ENCODE peak calls at places on chromosomes 6 and 20, in nine cellular contexts. C is spleen, N is sigmoid colon, G is fibroblast of mammary gland, Z is nephron progenitor cell, E is progenitor cell of endocrine pancreas, V is lower leg skin, T is BJ, M is stomach. A is an unnamed sample.
A peak's percentile ranks its signal among the peaks of the same experiment; 100 is the strongest.

GRCh38 chr6:39962831-39963230 is 28.6 kb upstream of the MOCS1 start:
- DNase-seq in C (no peak), N (no peak), G (no peak), Z (no peak), E (no peak), V (no peak), T (peak; percentile 39), M (no peak), A (no peak)

GRCh38 chr6:106547556-106547955 is 81.7 kb downstream of the RTN4IP1 start:
- DNase-seq in C (no peak), N (no peak), G (peak; percentile 72), Z (no peak), E (no peak), V (no peak), T (no peak), M (no peak), A (no peak)

GRCh38 chr6:156686429-156686939 is 90.7 kb upstream of the ARID1B start:
- DNase-seq in C (no peak), N (peak; percentile 66), G (peak; percentile 53), Z (peak; percentile 43), E (no peak), V (no peak), T (no peak), M (peak; percentile 37), A (no peak)

GRCh38 chr6:78952362-78952761 is 85.0 kb downstream of the IRAK1BP1 start:
- DNase-seq in C (no peak), N (no peak), G (no peak), Z (no peak), E (no peak), V (no peak), T (no peak), M (no peak), A (no peak)

GRCh38 chr20:53872561-53873248 is 197.7 kb downstream of the BCAS1 start:
- DNase-seq in C (no peak), N (no peak), G (no peak), Z (no peak), E (no peak), V (peak; percentile 53), T (no peak), M (no peak), A (no peak)

GRCh38 chr20:10369723-10370090 is 64.3 kb downstream of the MKKS start:
- DNase-seq in C (no peak), N (no peak), G (peak; percentile 62), Z (no peak), E (no peak), V (no peak), T (no peak), M (peak; percentile 29), A (no peak)

GRCh38 chr6:46269447-46270229 is 98.9 kb upstream of the ENPP5 start:
- DNase-seq in C (no peak), N (peak; percentile 74), G (no peak), Z (no peak), E (no peak), V (no peak), T (no peak), M (no peak), A (no peak)

GRCh38 chr6:13455604-13456003 is 31.8 kb downstream of the GFOD1 start:
- DNase-seq in C (no peak), N (no peak), G (no peak), Z (no peak), E (no peak), V (peak; percentile 81), T (no peak), M (no peak), A (no peak)

GRCh38 chr6:168506460-168506859 is 65.5 kb downstream of the SMOC2 start:
- DNase-seq in C (no peak), N (no peak), G (no peak), Z (no peak), E (no peak), V (no peak), T (no peak), M (no peak), A (no peak)

GRCh38 chr6:132412656-132413500 is 11.6 kb upstream of the MOXD1 start:
- DNase-seq in C (no peak), N (no peak), G (no peak), Z (no peak), E (no peak), V (no peak), T (no peak), M (no peak), A (no peak)

GRCh38 chr6:45422541-45423110 is 44.9 kb upstream of the SUPT3H start:
- DNase-seq in C (peak; percentile 91), N (peak; percentile 78), G (no peak), Z (peak; percentile 60), E (peak; percentile 20), V (peak; percentile 90), T (no peak), M (peak; percentile 36), A (peak; percentile 85)

GRCh38 chr6:78947529-78947928 is 80.2 kb downstream of the IRAK1BP1 start:
- DNase-seq in C (no peak), N (no peak), G (peak; percentile 8), Z (no peak), E (no peak), V (no peak), T (no peak), M (no peak), A (no peak)

GRCh38 chr6:7200598-7201443 is 93.1 kb downstream of the RREB1 start:
- DNase-seq in C (no peak), N (no peak), G (no peak), Z (no peak), E (no peak), V (no peak), T (no peak), M (peak; percentile 90), A (no peak)

GRCh38 chr6:24905485-24905884 is 30.3 kb downstream of the RIPOR2 start:
- DNase-seq in C (no peak), N (no peak), G (peak; percentile 37), Z (no peak), E (no peak), V (no peak), T (no peak), M (no peak), A (no peak)

GRCh38 chr20:3121271-3121911 is 36.9 kb upstream of the AVP start:
- DNase-seq in C (no peak), N (peak; percentile 40), G (no peak), Z (no peak), E (no peak), V (no peak), T (no peak), M (no peak), A (peak; percentile 34)

GRCh38 chr20:46833360-46833759 is 61.3 kb upstream of the EYA2 start:
- DNase-seq in C (no peak), N (no peak), G (no peak), Z (no peak), E (no peak), V (no peak), T (no peak), M (no peak), A (no peak)

GRCh38 chr6:102501615-102502014 is 1108.1 kb downstream of the GRIK2 start:
- DNase-seq in C (no peak), N (no peak), G (no peak), Z (no peak), E (no peak), V (no peak), T (no peak), M (no peak), A (no peak)

GRCh38 chr20:44428174-44429016 is 47.3 kb upstream of the TTPAL start:
- DNase-seq in C (no peak), N (no peak), G (no peak), Z (no peak), E (no peak), V (no peak), T (no peak), M (no peak), A (no peak)

GRCh38 chr20:63746766-63747315 is 7.3 kb downstream of the SLC2A4RG start:
- DNase-seq in C (no peak), N (no peak), G (no peak), Z (no peak), E (no peak), V (no peak), T (no peak), M (no peak), A (no peak)

GRCh38 chr20:62155428-62156253 is 12.1 kb downstream of the SS18L1 start:
- DNase-seq in C (no peak), N (no peak), G (no peak), Z (no peak), E (no peak), V (no peak), T (no peak), M (no peak), A (no peak)

DNA sequence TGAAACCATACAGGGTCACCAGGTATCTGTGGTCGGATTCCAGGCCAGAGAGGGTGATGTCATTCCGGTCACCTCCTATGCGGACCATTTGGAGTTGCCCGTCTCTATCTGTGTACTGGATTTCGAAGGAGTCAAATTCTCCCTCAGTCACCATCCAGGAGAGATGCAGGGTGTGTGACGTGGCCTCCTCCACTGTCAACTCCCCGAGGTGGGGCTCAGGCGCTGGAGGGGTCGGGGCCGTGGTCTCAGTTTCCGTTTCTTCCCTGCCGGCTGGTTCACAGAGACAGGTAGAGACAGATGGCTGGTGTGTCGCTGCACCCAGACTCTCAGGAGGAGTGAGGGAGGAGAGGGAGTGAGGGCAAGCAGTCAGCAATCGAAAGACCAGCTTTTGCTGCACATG is 30.7 kb downstream of the CYP21A2 start:
- DNase-seq in C (no peak), N (no peak), G (no peak), Z (no peak), E (no peak), V (no peak), T (no peak), M (no peak), A (no peak)
- TF ChIP-seq CTCF in C (no peak), N (no peak), G (no peak), Z (no peak), E (no peak), V (no peak), T (no peak), M (no peak), A (no peak)

GRCh38 chr20:48635361-48635760 is 192.4 kb downstream of the PREX1 start:
- DNase-seq in C (peak; percentile 66), N (no peak), G (no peak), Z (no peak), E (no peak), V (no peak), T (no peak), M (no peak), A (peak; percentile 55)
- TF ChIP-seq CTCF in C (no peak), N (no peak), G (no peak), Z (no peak), E (no peak), V (no peak), T (no peak), M (no peak), A (no peak)

DNA sequence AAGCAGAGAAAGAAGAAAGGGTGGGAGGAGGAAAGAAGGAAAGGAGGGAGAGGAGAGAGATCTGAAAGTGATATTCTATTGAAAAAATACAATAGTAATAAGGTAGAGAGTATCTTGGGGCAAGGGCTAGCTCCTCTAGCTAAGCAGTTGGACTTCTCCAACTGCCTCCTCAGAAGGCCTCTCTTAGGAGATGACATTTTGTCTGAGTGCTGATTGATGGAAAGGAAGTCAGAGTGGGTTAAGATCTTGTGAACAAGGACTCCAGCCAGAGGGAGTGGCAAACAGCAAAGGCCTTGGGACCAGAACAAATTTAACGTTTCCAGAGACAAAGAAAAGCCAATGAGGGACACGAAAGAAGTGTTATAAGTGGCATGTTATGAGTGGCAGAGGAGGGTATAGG is 111.8 kb upstream of the TNFAIP3 start:
- DNase-seq in C (no peak), N (no peak), G (no peak), Z (no peak), E (no peak), V (no peak), T (no peak), M (no peak), A (no peak)
- TF ChIP-seq CTCF in C (no peak), N (no peak), G (no peak), Z (no peak), E (no peak), V (no peak), T (no peak), M (no peak), A (no peak)

GRCh38 chr20:34875657-34876160 is 703 bp upstream of the ACSS2 start:
- DNase-seq in C (no peak), N (no peak), G (no peak), Z (no peak), E (no peak), V (no peak), T (no peak), M (no peak), A (no peak)
- TF ChIP-seq CTCF in C (no peak), N (no peak), G (peak; percentile 22), Z (no peak), E (no peak), V (no peak), T (peak; percentile 29), M (no peak), A (peak; percentile 64)

A was measured in chondrocyte.